ENCODE peak calls at places on chromosomes 13 and 19, in nine cellular contexts. One of them, this sample, is unnamed.

GRCh38 chr19:56222901-56223300 is 20.8 kb downstream of the ZSCAN5C start:
- DNase-seq in mucosa of gallbladder: no peak
- DNase-seq in NCI-H2081: no peak
- DNase-seq in NCI-H1694 treated with DMSO at 0.1 percent for 48 hours: no peak
- DNase-seq in activated CD4-positive, alpha-beta T cell treated with anti-CD3 and anti-CD28 coated beads for 48 hours: no peak
- DNase-seq in NCI-H1092 treated with DMSO at 0.1 percent for 48 hours: no peak
- DNase-seq in NCI-H2171: no peak
- DNase-seq in Calu3: no peak
- DNase-seq in D341Med: no peak
- DNase-seq in this sample: no peak

GRCh38 chr13:44801990-44802389 is 187.3 kb downstream of the NUFIP1 start:
- DNase-seq in NCI-H2171: no peak
- DNase-seq in NCI-H1092 treated with DMSO at 0.1 percent for 48 hours: no peak
- DNase-seq in mucosa of gallbladder: no peak
- DNase-seq in D341Med: no peak
- DNase-seq in Calu3: peak
- DNase-seq in NCI-H2081: no peak
- DNase-seq in NCI-H1694 treated with DMSO at 0.1 percent for 48 hours: no peak
- DNase-seq in activated CD4-positive, alpha-beta T cell treated with anti-CD3 and anti-CD28 coated beads for 48 hours: no peak
- DNase-seq in this sample: no peak

GRCh38 chr19:32866061-32866460 is 3.5 kb downstream of the SLC7A9 start:
- DNase-seq in NCI-H2081: no peak
- DNase-seq in NCI-H2171: no peak
- DNase-seq in NCI-H1092 treated with DMSO at 0.1 percent for 48 hours: peak
- DNase-seq in mucosa of gallbladder: no peak
- DNase-seq in Calu3: no peak
- DNase-seq in activated CD4-positive, alpha-beta T cell treated with anti-CD3 and anti-CD28 coated beads for 48 hours: no peak
- DNase-seq in NCI-H1694 treated with DMSO at 0.1 percent for 48 hours: no peak
- DNase-seq in D341Med: no peak
- DNase-seq in this sample: no peak

GRCh38 chr13:99123101-99124045 is 77.3 kb upstream of the UBAC2 start:
- DNase-seq in D341Med: no peak
- DNase-seq in mucosa of gallbladder: no peak
- DNase-seq in activated CD4-positive, alpha-beta T cell treated with anti-CD3 and anti-CD28 coated beads for 48 hours: no peak
- DNase-seq in NCI-H1092 treated with DMSO at 0.1 percent for 48 hours: no peak
- DNase-seq in NCI-H2081: no peak
- DNase-seq in NCI-H1694 treated with DMSO at 0.1 percent for 48 hours: no peak
- DNase-seq in NCI-H2171: no peak
- DNase-seq in Calu3: no peak
- DNase-seq in this sample: no peak

GRCh38 chr19:23762884-23763711 is 4.4 kb upstream of the ZNF681 start:
- DNase-seq in NCI-H1092 treated with DMSO at 0.1 percent for 48 hours: peak
- DNase-seq in Calu3: peak
- DNase-seq in mucosa of gallbladder: peak
- DNase-seq in D341Med: peak
- DNase-seq in NCI-H1694 treated with DMSO at 0.1 percent for 48 hours: no peak
- DNase-seq in activated CD4-positive, alpha-beta T cell treated with anti-CD3 and anti-CD28 coated beads for 48 hours: peak
- DNase-seq in NCI-H2171: no peak
- DNase-seq in NCI-H2081: peak
- DNase-seq in this sample: peak

GRCh38 chr13:62324842-62325241 is 909.2 kb upstream of the PCDH20 start:
- DNase-seq in NCI-H1092 treated with DMSO at 0.1 percent for 48 hours: no peak
- DNase-seq in NCI-H1694 treated with DMSO at 0.1 percent for 48 hours: no peak
- DNase-seq in activated CD4-positive, alpha-beta T cell treated with anti-CD3 and anti-CD28 coated beads for 48 hours: no peak
- DNase-seq in mucosa of gallbladder: no peak
- DNase-seq in NCI-H2081: no peak
- DNase-seq in NCI-H2171: no peak
- DNase-seq in Calu3: no peak
- DNase-seq in D341Med: no peak
- DNase-seq in this sample: no peak

GRCh38 chr13:34155931-34156607 is 338.1 kb downstream of the RFC3 start:
- DNase-seq in mucosa of gallbladder: no peak
- DNase-seq in NCI-H1092 treated with DMSO at 0.1 percent for 48 hours: peak
- DNase-seq in NCI-H2171: no peak
- DNase-seq in NCI-H2081: peak
- DNase-seq in Calu3: no peak
- DNase-seq in NCI-H1694 treated with DMSO at 0.1 percent for 48 hours: no peak
- DNase-seq in D341Med: no peak
- DNase-seq in activated CD4-positive, alpha-beta T cell treated with anti-CD3 and anti-CD28 coated beads for 48 hours: peak
- DNase-seq in this sample: no peak

GRCh38 chr19:41479757-41480191 is 36.8 kb downstream of the ERICH4 start:
- DNase-seq in mucosa of gallbladder: no peak
- DNase-seq in activated CD4-positive, alpha-beta T cell treated with anti-CD3 and anti-CD28 coated beads for 48 hours: no peak
- DNase-seq in Calu3: no peak
- DNase-seq in NCI-H1694 treated with DMSO at 0.1 percent for 48 hours: no peak
- DNase-seq in NCI-H1092 treated with DMSO at 0.1 percent for 48 hours: no peak
- DNase-seq in NCI-H2081: no peak
- DNase-seq in NCI-H2171: no peak
- DNase-seq in D341Med: no peak
- DNase-seq in this sample: peak

GRCh38 chr13:113297370-113297871 is 382 bp downstream of the LAMP1 start:
- DNase-seq in NCI-H2171: no peak
- DNase-seq in D341Med: no peak
- DNase-seq in NCI-H1694 treated with DMSO at 0.1 percent for 48 hours: no peak
- DNase-seq in activated CD4-positive, alpha-beta T cell treated with anti-CD3 and anti-CD28 coated beads for 48 hours: peak
- DNase-seq in NCI-H2081: no peak
- DNase-seq in NCI-H1092 treated with DMSO at 0.1 percent for 48 hours: no peak
- DNase-seq in Calu3: no peak
- DNase-seq in mucosa of gallbladder: no peak
- DNase-seq in this sample: peak

GRCh38 chr19:2116507-2116906 is 19.8 kb downstream of the IZUMO4 start:
- DNase-seq in NCI-H1092 treated with DMSO at 0.1 percent for 48 hours: no peak
- DNase-seq in mucosa of gallbladder: no peak
- DNase-seq in Calu3: no peak
- DNase-seq in activated CD4-positive, alpha-beta T cell treated with anti-CD3 and anti-CD28 coated beads for 48 hours: no peak
- DNase-seq in NCI-H2171: no peak
- DNase-seq in D341Med: no peak
- DNase-seq in NCI-H2081: no peak
- DNase-seq in NCI-H1694 treated with DMSO at 0.1 percent for 48 hours: no peak
- DNase-seq in this sample: no peak

GRCh38 chr19:28498404-28498976 is 714.5 kb downstream of the UQCRFS1 start:
- DNase-seq in NCI-H1092 treated with DMSO at 0.1 percent for 48 hours: no peak
- DNase-seq in mucosa of gallbladder: no peak
- DNase-seq in D341Med: no peak
- DNase-seq in NCI-H2171: no peak
- DNase-seq in activated CD4-positive, alpha-beta T cell treated with anti-CD3 and anti-CD28 coated beads for 48 hours: no peak
- DNase-seq in NCI-H1694 treated with DMSO at 0.1 percent for 48 hours: no peak
- DNase-seq in Calu3: no peak
- DNase-seq in NCI-H2081: no peak
- DNase-seq in this sample: no peak

GRCh38 chr19:4575978-4576933 is 16.8 kb upstream of the SEMA6B start:
- DNase-seq in activated CD4-positive, alpha-beta T cell treated with anti-CD3 and anti-CD28 coated beads for 48 hours: peak
- DNase-seq in NCI-H1694 treated with DMSO at 0.1 percent for 48 hours: no peak
- DNase-seq in NCI-H1092 treated with DMSO at 0.1 percent for 48 hours: no peak
- DNase-seq in D341Med: peak
- DNase-seq in mucosa of gallbladder: peak
- DNase-seq in NCI-H2081: peak
- DNase-seq in NCI-H2171: no peak
- DNase-seq in Calu3: peak
- DNase-seq in this sample: peak

GRCh38 chr19:29048873-29049272 is 164.1 kb downstream of the UQCRFS1 start:
- DNase-seq in Calu3: no peak
- DNase-seq in D341Med: no peak
- DNase-seq in mucosa of gallbladder: no peak
- DNase-seq in NCI-H1694 treated with DMSO at 0.1 percent for 48 hours: no peak
- DNase-seq in NCI-H2171: no peak
- DNase-seq in activated CD4-positive, alpha-beta T cell treated with anti-CD3 and anti-CD28 coated beads for 48 hours: no peak
- DNase-seq in NCI-H1092 treated with DMSO at 0.1 percent for 48 hours: no peak
- DNase-seq in NCI-H2081: no peak
- DNase-seq in this sample: no peak

GRCh38 chr13:43792456-43792855 is 5.7 kb upstream of the ENOX1 start:
- DNase-seq in NCI-H1694 treated with DMSO at 0.1 percent for 48 hours: no peak
- DNase-seq in Calu3: no peak
- DNase-seq in NCI-H1092 treated with DMSO at 0.1 percent for 48 hours: no peak
- DNase-seq in D341Med: no peak
- DNase-seq in NCI-H2171: no peak
- DNase-seq in NCI-H2081: no peak
- DNase-seq in mucosa of gallbladder: no peak
- DNase-seq in activated CD4-positive, alpha-beta T cell treated with anti-CD3 and anti-CD28 coated beads for 48 hours: no peak
- DNase-seq in this sample: no peak

GRCh38 chr13:44165172-44165894 is 208.3 kb upstream of the SERP2 start:
- DNase-seq in NCI-H1092 treated with DMSO at 0.1 percent for 48 hours: no peak
- DNase-seq in NCI-H2171: no peak
- DNase-seq in NCI-H1694 treated with DMSO at 0.1 percent for 48 hours: no peak
- DNase-seq in mucosa of gallbladder: no peak
- DNase-seq in Calu3: no peak
- DNase-seq in activated CD4-positive, alpha-beta T cell treated with anti-CD3 and anti-CD28 coated beads for 48 hours: no peak
- DNase-seq in D341Med: no peak
- DNase-seq in NCI-H2081: no peak
- DNase-seq in this sample: no peak

GRCh38 chr13:105346141-105346766 is 1189.2 kb downstream of the EFNB2 start:
- DNase-seq in D341Med: no peak
- DNase-seq in mucosa of gallbladder: no peak
- DNase-seq in NCI-H2171: no peak
- DNase-seq in activated CD4-positive, alpha-beta T cell treated with anti-CD3 and anti-CD28 coated beads for 48 hours: no peak
- DNase-seq in NCI-H1092 treated with DMSO at 0.1 percent for 48 hours: no peak
- DNase-seq in NCI-H2081: no peak
- DNase-seq in Calu3: no peak
- DNase-seq in NCI-H1694 treated with DMSO at 0.1 percent for 48 hours: no peak
- DNase-seq in this sample: no peak

GRCh38 chr19:14375055-14375581 is 6.1 kb upstream of the ADGRE5 start:
- DNase-seq in D341Med: no peak
- DNase-seq in Calu3: no peak
- DNase-seq in mucosa of gallbladder: peak
- DNase-seq in activated CD4-positive, alpha-beta T cell treated with anti-CD3 and anti-CD28 coated beads for 48 hours: peak
- DNase-seq in NCI-H2081: no peak
- DNase-seq in NCI-H1694 treated with DMSO at 0.1 percent for 48 hours: no peak
- DNase-seq in NCI-H2171: no peak
- DNase-seq in NCI-H1092 treated with DMSO at 0.1 percent for 48 hours: no peak
- DNase-seq in this sample: no peak

GRCh38 chr19:3243851-3244700 is 19.6 kb downstream of the CELF5 start:
- DNase-seq in NCI-H1092 treated with DMSO at 0.1 percent for 48 hours: no peak
- DNase-seq in NCI-H2081: no peak
- DNase-seq in Calu3: peak
- DNase-seq in mucosa of gallbladder: peak
- DNase-seq in NCI-H2171: no peak
- DNase-seq in D341Med: no peak
- DNase-seq in activated CD4-positive, alpha-beta T cell treated with anti-CD3 and anti-CD28 coated beads for 48 hours: peak
- DNase-seq in NCI-H1694 treated with DMSO at 0.1 percent for 48 hours: no peak
- DNase-seq in this sample: peak

GRCh38 chr19:58558066-58558622 is at the start of gene UBE2M:
- DNase-seq in activated CD4-positive, alpha-beta T cell treated with anti-CD3 and anti-CD28 coated beads for 48 hours: peak
- DNase-seq in D341Med: no peak
- DNase-seq in mucosa of gallbladder: peak
- DNase-seq in NCI-H2171: no peak
- DNase-seq in NCI-H1694 treated with DMSO at 0.1 percent for 48 hours: no peak
- DNase-seq in NCI-H2081: no peak
- DNase-seq in Calu3: no peak
- DNase-seq in NCI-H1092 treated with DMSO at 0.1 percent for 48 hours: no peak
- DNase-seq in this sample: no peak

GRCh38 chr19:51799998-51800848 is 5.3 kb downstream of the FPR3 start:
- DNase-seq in NCI-H2081: no peak
- DNase-seq in activated CD4-positive, alpha-beta T cell treated with anti-CD3 and anti-CD28 coated beads for 48 hours: no peak
- DNase-seq in NCI-H1694 treated with DMSO at 0.1 percent for 48 hours: no peak
- DNase-seq in NCI-H1092 treated with DMSO at 0.1 percent for 48 hours: no peak
- DNase-seq in D341Med: no peak
- DNase-seq in mucosa of gallbladder: peak
- DNase-seq in Calu3: no peak
- DNase-seq in NCI-H2171: no peak
- DNase-seq in this sample: peak

GRCh38 chr13:22915442-22916082 is 265.2 kb upstream of the SGCG start:
- DNase-seq in NCI-H2081: peak
- DNase-seq in activated CD4-positive, alpha-beta T cell treated with anti-CD3 and anti-CD28 coated beads for 48 hours: no peak
- DNase-seq in Calu3: peak
- DNase-seq in mucosa of gallbladder: peak
- DNase-seq in NCI-H1694 treated with DMSO at 0.1 percent for 48 hours: no peak
- DNase-seq in NCI-H1092 treated with DMSO at 0.1 percent for 48 hours: peak
- DNase-seq in NCI-H2171: no peak
- DNase-seq in D341Med: peak
- DNase-seq in this sample: peak

GRCh38 chr19:19342086-19343015 is 21.7 kb downstream of the MAU2 start:
- DNase-seq in NCI-H1694 treated with DMSO at 0.1 percent for 48 hours: peak
- DNase-seq in mucosa of gallbladder: peak
- DNase-seq in activated CD4-positive, alpha-beta T cell treated with anti-CD3 and anti-CD28 coated beads for 48 hours: peak
- DNase-seq in NCI-H2171: peak
- DNase-seq in NCI-H2081: peak
- DNase-seq in D341Med: peak
- DNase-seq in Calu3: peak
- DNase-seq in NCI-H1092 treated with DMSO at 0.1 percent for 48 hours: peak
- DNase-seq in this sample: peak

GRCh38 chr13:99968521-99969367 is 2.8 kb downstream of the ZIC5 start:
- DNase-seq in mucosa of gallbladder: no peak
- DNase-seq in activated CD4-positive, alpha-beta T cell treated with anti-CD3 and anti-CD28 coated beads for 48 hours: no peak
- DNase-seq in NCI-H2171: peak
- DNase-seq in NCI-H1092 treated with DMSO at 0.1 percent for 48 hours: peak
- DNase-seq in Calu3: no peak
- DNase-seq in NCI-H2081: no peak
- DNase-seq in NCI-H1694 treated with DMSO at 0.1 percent for 48 hours: no peak
- DNase-seq in D341Med: peak
- DNase-seq in this sample: no peak

GRCh38 chr13:98510156-98510509 is 66.8 kb downstream of the STK24 start:
- DNase-seq in D341Med: no peak
- DNase-seq in Calu3: no peak
- DNase-seq in NCI-H1092 treated with DMSO at 0.1 percent for 48 hours: no peak
- DNase-seq in NCI-H1694 treated with DMSO at 0.1 percent for 48 hours: no peak
- DNase-seq in NCI-H2081: no peak
- DNase-seq in activated CD4-positive, alpha-beta T cell treated with anti-CD3 and anti-CD28 coated beads for 48 hours: no peak
- DNase-seq in NCI-H2171: no peak
- DNase-seq in mucosa of gallbladder: no peak
- DNase-seq in this sample: no peak

GRCh38 chr13:102028198-102028597 is 373.6 kb downstream of the FGF14 start:
- DNase-seq in NCI-H2171: no peak
- DNase-seq in NCI-H1694 treated with DMSO at 0.1 percent for 48 hours: no peak
- DNase-seq in NCI-H1092 treated with DMSO at 0.1 percent for 48 hours: no peak
- DNase-seq in NCI-H2081: no peak
- DNase-seq in Calu3: no peak
- DNase-seq in activated CD4-positive, alpha-beta T cell treated with anti-CD3 and anti-CD28 coated beads for 48 hours: no peak
- DNase-seq in D341Med: no peak
- DNase-seq in mucosa of gallbladder: no peak
- DNase-seq in this sample: no peak

GRCh38 chr19:18414504-18415176 is 4.6 kb upstream of the SSBP4 start:
- DNase-seq in activated CD4-positive, alpha-beta T cell treated with anti-CD3 and anti-CD28 coated beads for 48 hours: peak
- DNase-seq in mucosa of gallbladder: no peak
- DNase-seq in Calu3: peak
- DNase-seq in NCI-H2171: no peak
- DNase-seq in D341Med: no peak
- DNase-seq in NCI-H1694 treated with DMSO at 0.1 percent for 48 hours: no peak
- DNase-seq in NCI-H1092 treated with DMSO at 0.1 percent for 48 hours: no peak
- DNase-seq in NCI-H2081: peak
- DNase-seq in this sample: no peak

GRCh38 chr13:107351305-107351704 is 783.4 kb upstream of the ARGLU1 start:
- DNase-seq in NCI-H2081: no peak
- DNase-seq in NCI-H1694 treated with DMSO at 0.1 percent for 48 hours: no peak
- DNase-seq in Calu3: no peak
- DNase-seq in D341Med: no peak
- DNase-seq in mucosa of gallbladder: peak
- DNase-seq in activated CD4-positive, alpha-beta T cell treated with anti-CD3 and anti-CD28 coated beads for 48 hours: no peak
- DNase-seq in NCI-H1092 treated with DMSO at 0.1 percent for 48 hours: no peak
- DNase-seq in NCI-H2171: no peak
- DNase-seq in this sample: peak

GRCh38 chr19:19372656-19373416 is 32.6 kb upstream of the GATAD2A start:
- DNase-seq in NCI-H1694 treated with DMSO at 0.1 percent for 48 hours: no peak
- DNase-seq in Calu3: peak
- DNase-seq in mucosa of gallbladder: peak
- DNase-seq in NCI-H2081: peak
- DNase-seq in NCI-H2171: no peak
- DNase-seq in D341Med: no peak
- DNase-seq in activated CD4-positive, alpha-beta T cell treated with anti-CD3 and anti-CD28 coated beads for 48 hours: peak
- DNase-seq in NCI-H1092 treated with DMSO at 0.1 percent for 48 hours: no peak
- DNase-seq in this sample: peak

GRCh38 chr19:46791944-46792343 is 3.5 kb upstream of the SLC1A5 start:
- DNase-seq in mucosa of gallbladder: no peak
- DNase-seq in activated CD4-positive, alpha-beta T cell treated with anti-CD3 and anti-CD28 coated beads for 48 hours: no peak
- DNase-seq in NCI-H1092 treated with DMSO at 0.1 percent for 48 hours: no peak
- DNase-seq in NCI-H2081: no peak
- DNase-seq in NCI-H1694 treated with DMSO at 0.1 percent for 48 hours: no peak
- DNase-seq in NCI-H2171: peak
- DNase-seq in D341Med: no peak
- DNase-seq in Calu3: no peak
- DNase-seq in this sample: no peak

GRCh38 chr13:101190337-101190736 is 226.0 kb downstream of the NALCN start:
- DNase-seq in NCI-H1694 treated with DMSO at 0.1 percent for 48 hours: no peak
- DNase-seq in D341Med: no peak
- DNase-seq in NCI-H2171: no peak
- DNase-seq in activated CD4-positive, alpha-beta T cell treated with anti-CD3 and anti-CD28 coated beads for 48 hours: no peak
- DNase-seq in Calu3: no peak
- DNase-seq in NCI-H1092 treated with DMSO at 0.1 percent for 48 hours: no peak
- DNase-seq in mucosa of gallbladder: no peak
- DNase-seq in NCI-H2081: no peak
- DNase-seq in this sample: no peak

GRCh38 chr13:111911141-111911720 is 155.7 kb upstream of the SOX1 start:
- DNase-seq in NCI-H2081: no peak
- DNase-seq in NCI-H2171: no peak
- DNase-seq in D341Med: peak
- DNase-seq in NCI-H1092 treated with DMSO at 0.1 percent for 48 hours: no peak
- DNase-seq in NCI-H1694 treated with DMSO at 0.1 percent for 48 hours: no peak
- DNase-seq in Calu3: no peak
- DNase-seq in mucosa of gallbladder: peak
- DNase-seq in activated CD4-positive, alpha-beta T cell treated with anti-CD3 and anti-CD28 coated beads for 48 hours: no peak
- DNase-seq in this sample: no peak

This sample was measured in testis.